ENCODE peak calls at places on chromosomes 7 and 10, in six cellular contexts. F is psoas muscle, A is hepatocyte, J is ascending aorta, N is fibroblast of lung, Q is HCT116. D is an unnamed sample. For H3K36me3 and H3K27me3, the result is how much of the 10 kb centered on the place peaks cover.

GRCh38 chr7:130490287-130490686 is 1.6 kb upstream of the MEST start:
- DNase-seq in A (no peak), F (no peak), Q (no peak), N (peak), J (no peak), D (peak)

GRCh38 chr7:64098-64521 is 128.3 kb upstream of the FAM20C start:
- DNase-seq in A (peak), F (peak), Q (peak), N (peak), J (no peak), D (peak)

GRCh38 chr7:151968357-151968756 is 12.1 kb downstream of the GALNTL5 start:
- DNase-seq in Q (no peak), N (no peak), F (peak), A (no peak), J (peak), D (no peak)

GRCh38 chr10:6669269-6669859 is 89.3 kb upstream of the PRKCQ start:
- DNase-seq in N (peak), J (no peak), F (no peak), Q (peak), A (peak), D (peak)

GRCh38 chr10:11546581-11546980 is 64.9 kb downstream of the USP6NL start:
- DNase-seq in Q (no peak), A (no peak), N (peak), J (no peak), F (no peak), D (no peak)

GRCh38 chr7:48636391-48637015 is 287.8 kb upstream of the CDC14C start:
- DNase-seq in F (no peak), J (no peak), N (peak), Q (no peak), A (no peak), D (no peak)

GRCh38 chr10:78928330-78928729 is 140.4 kb upstream of the ZMIZ1 start:
- DNase-seq in J (no peak), A (no peak), F (no peak), Q (no peak), N (no peak), D (no peak)

GRCh38 chr10:4407783-4408182 is 418.2 kb upstream of the AKR1E2 start:
- DNase-seq in F (no peak), Q (peak), N (peak), J (no peak), A (no peak), D (no peak)

GRCh38 chr10:132753596-132753995 is 32.4 kb downstream of the NKX6-2 start:
- DNase-seq in F (no peak), J (no peak), Q (no peak), N (no peak), A (no peak), D (no peak)

GRCh38 chr10:30432631-30433285 is 1.2 kb upstream of the MAP3K8 start:
- DNase-seq in A (no peak), F (peak), Q (peak), N (no peak), J (peak), D (peak)

GRCh38 chr10:130877131-130877530 is 434.4 kb downstream of the TCERG1L start:
- DNase-seq in F (no peak), Q (no peak), J (no peak), A (no peak), N (no peak), D (no peak)

GRCh38 chr10:31650010-31650409 is 278.6 kb downstream of the ARHGAP12 start:
- DNase-seq in J (peak), F (peak), A (peak), Q (no peak), N (peak), D (no peak)

GRCh38 chr7:43666938-43667337 is 62.4 kb downstream of the COA1 start:
- DNase-seq in N (peak), A (no peak), J (no peak), F (no peak), Q (no peak), D (no peak)

GRCh38 chr7:144821069-144821468 is 14.8 kb downstream of the TPK1 start:
- DNase-seq in N (no peak), Q (no peak), F (no peak), A (no peak), J (no peak), D (no peak)

GRCh38 chr7:20307901-20308300 is 22.8 kb upstream of the ITGB8 start:
- DNase-seq in A (no peak), J (no peak), N (peak), Q (no peak), F (no peak), D (peak)

GRCh38 chr7:41117431-41117830 is 585.5 kb downstream of the INHBA start:
- DNase-seq in F (no peak), J (no peak), A (no peak), Q (no peak), N (no peak), D (no peak)

GRCh38 chr10:96448558-96448957 is 65.2 kb downstream of the TLL2 start:
- DNase-seq in N (no peak), F (no peak), Q (no peak), J (no peak), A (no peak), D (no peak)

GRCh38 chr10:97278491-97278989 is 13.9 kb downstream of the ARHGAP19 start:
- DNase-seq in N (peak), J (no peak), Q (peak), A (peak), F (no peak), D (peak)

GRCh38 chr7:601573-602340 is 82.1 kb upstream of the PDGFA start:
- DNase-seq in N (peak), Q (no peak), J (peak), A (no peak), F (peak), D (no peak)

GRCh38 chr10:82737556-82737955 is 862.6 kb downstream of the NRG3 start:
- DNase-seq in Q (no peak), F (no peak), J (no peak), N (no peak), A (no peak), D (peak)

GRCh38 chr10:116082762-116083161 is 190.2 kb downstream of the GFRA1 start:
- DNase-seq in A (no peak), N (no peak), J (no peak), Q (no peak), F (no peak), D (no peak)

GRCh38 chr7:151782598-151783448 is 94.1 kb downstream of the PRKAG2 start:
- DNase-seq in J (peak), A (peak), F (peak), Q (peak), N (peak), D (peak)

GRCh38 chr7:1981201-1981877 is 251.4 kb downstream of the MAD1L1 start:
- DNase-seq in F (peak), Q (no peak), A (no peak), N (no peak), J (no peak), D (no peak)

GRCh38 chr10:15642095-15642494 is 77.6 kb downstream of the ITGA8 start:
- DNase-seq in J (peak), A (no peak), N (peak), Q (no peak), F (no peak), D (no peak)

GRCh38 chr7:39703143-39703542 is 79.8 kb downstream of the RALA start:
- DNase-seq in Q (no peak), A (no peak), J (no peak), F (no peak), N (no peak), D (peak)

GRCh38 chr10:114615600-114616007 is 42.5 kb downstream of the ABLIM1 start:
- DNase-seq in F (no peak), A (no peak), J (no peak), Q (no peak), N (no peak), D (no peak)

GRCh38 chr10:20887706-20888535 is 9.2 kb downstream of the NEBL start:
- DNase-seq in Q (no peak), J (no peak), N (no peak), F (no peak), A (no peak), D (no peak)

GRCh38 chr7:4241791-4242190 is 440.3 kb upstream of the FOXK1 start:
- DNase-seq in Q (peak), J (peak), N (no peak), F (no peak), A (no peak), D (peak)

GRCh38 chr10:1093696-1094095 is 37.5 kb downstream of the WDR37 start:
- DNase-seq in F (no peak), A (no peak), Q (no peak), N (no peak), J (no peak), D (no peak)
- H3K36me3 ChIP-seq in F (half or more), A (under half), Q (under half), N (under half), J (half or more), D (under half)

GRCh38 chr7:85489498-85489897 is 302.6 kb upstream of the SEMA3D start:
- DNase-seq in Q (peak), J (no peak), A (peak), F (no peak), N (peak), D (no peak)
- H3K4me3 ChIP-seq in Q (no peak), J (no peak), A (no peak), F (no peak), N (no peak), D (no peak)

DNA sequence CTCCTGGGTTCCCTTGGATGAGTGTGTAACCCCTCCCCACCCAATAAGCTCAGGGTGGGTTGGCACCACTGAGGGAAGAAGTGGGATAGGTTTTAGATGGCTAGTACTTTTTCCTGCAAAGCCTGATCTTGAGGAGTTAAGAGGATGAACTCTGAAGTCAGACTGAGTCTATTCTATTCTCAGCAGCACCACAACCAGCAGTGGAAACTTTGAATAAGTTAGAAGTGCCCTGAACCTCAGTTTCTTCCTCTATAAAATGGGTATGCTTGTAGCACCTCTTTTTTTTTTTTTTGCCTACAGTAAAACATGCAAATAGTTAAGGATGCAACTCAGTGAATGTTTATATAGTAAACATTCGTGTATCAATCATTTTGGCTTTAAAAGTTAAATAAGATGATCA is 7.1 kb downstream of the NKX2-3 start:
- DNase-seq in F (no peak), J (no peak), Q (no peak), A (no peak), N (no peak), D (no peak)
- H3K27me3 ChIP-seq in F (half or more), J (under half), Q (under half), A (half or more), N (half or more), D (half or more)

GRCh38 chr10:77800738-77801266 is 125.8 kb downstream of the DLG5 start:
- DNase-seq in Q (no peak), J (no peak), N (peak), F (no peak), A (no peak), D (no peak)

GRCh38 chr10:77798940-77799339 is 127.6 kb downstream of the DLG5 start:
- DNase-seq in J (no peak), F (no peak), Q (no peak), A (no peak), N (peak), D (no peak)

GRCh38 chr10:77801474-77802238 is 124.9 kb downstream of the DLG5 start:
- DNase-seq in Q (no peak), N (peak), A (no peak), J (no peak), F (no peak), D (no peak)

GRCh38 chr10:77799352-77799751 is 127.2 kb downstream of the DLG5 start:
- DNase-seq in A (no peak), Q (no peak), J (no peak), F (peak), N (peak), D (no peak)

DNA sequence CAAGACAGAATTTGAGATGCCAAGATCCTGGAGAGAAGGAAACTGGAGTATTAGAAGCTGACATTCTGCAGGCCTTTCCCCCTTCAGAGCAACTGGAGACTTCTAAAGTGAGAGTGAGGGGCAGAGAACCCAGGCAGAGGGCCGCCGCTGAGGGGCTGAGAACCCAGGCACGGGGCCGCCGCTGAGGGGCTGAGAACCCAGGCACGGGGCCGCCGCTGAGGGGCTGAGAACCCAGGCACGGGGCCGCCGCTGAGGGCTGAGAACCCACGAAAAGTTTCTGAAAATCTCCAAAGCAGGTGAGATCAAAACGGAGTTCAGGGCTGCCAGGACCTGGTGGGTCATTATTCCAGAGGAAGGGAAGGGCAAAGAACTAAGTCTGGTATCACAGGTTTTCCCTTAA is 126.2 kb downstream of the DLG5 start:
- DNase-seq in J (no peak), N (no peak), F (no peak), A (no peak), Q (no peak), D (no peak)
- H3K36me3 ChIP-seq in J (half or more), N (under half), F (half or more), A (under half), Q (under half), D (under half)

GRCh38 chr10:73780301-73780700 is 1.5 kb upstream of the CHCHD1 start:
- DNase-seq in J (no peak), Q (no peak), N (no peak), F (no peak), A (no peak), D (no peak)
- H3K4me3 ChIP-seq in J (no peak), Q (peak), N (no peak), F (peak), A (no peak), D (no peak)

GRCh38 chr7:27116019-27116411 is 13.5 kb upstream of the HOXA2 start:
- DNase-seq in Q (no peak), N (peak), J (no peak), F (no peak), A (no peak), D (no peak)
- H3K27me3 ChIP-seq in Q (under half), N (under half), J (under half), F (under half), A (half or more), D (half or more)